ENCODE peak calls at places on chromosomes 7 and 10, in four cellular contexts. X is mucosa of descending colon, O is upper lobe of right lung, Q is aorta. T is an unnamed sample.

GRCh38 chr10:132146271-132146671 is 40.5 kb upstream of the DPYSL4 start:
- DNase-seq in X (no peak), Q (peak; percentile 35), O (peak; percentile 61), T (no peak)

GRCh38 chr10:28853195-28853594 is 175.9 kb downstream of the BAMBI start:
- DNase-seq in Q (peak; percentile 49), O (no peak), X (no peak), T (no peak)

GRCh38 chr10:47012214-47012613 is 101.0 kb downstream of the PTPN20 start:
- DNase-seq in O (no peak), Q (no peak), X (no peak), T (no peak)

GRCh38 chr10:6280291-6280690 is 77.6 kb downstream of the PFKFB3 start:
- DNase-seq in Q (no peak), X (no peak), O (no peak), T (no peak)

GRCh38 chr10:79387466-79387973 is 40.3 kb downstream of the PPIF start:
- DNase-seq in Q (no peak), O (peak; percentile 40), X (peak; percentile 0), T (no peak)

GRCh38 chr7:91089382-91089963 is 174.8 kb upstream of the FZD1 start:
- DNase-seq in X (peak; percentile 16), O (no peak), Q (no peak), T (no peak)

GRCh38 chr7:73613954-73614735 is 10.2 kb downstream of the MLXIPL start:
- DNase-seq in Q (no peak), O (no peak), X (peak; percentile 46), T (no peak)

GRCh38 chr10:23157691-23158369 is 34.3 kb upstream of the PTF1A start:
- DNase-seq in O (no peak), Q (no peak), X (peak; percentile 18), T (peak; percentile 39)

GRCh38 chr7:128853691-128854298 is 8.9 kb upstream of the ATP6V1F start:
- DNase-seq in O (no peak), Q (no peak), X (no peak), T (no peak)

GRCh38 chr10:113073549-113074189 is 123.6 kb downstream of the TCF7L2 start:
- DNase-seq in O (no peak), Q (peak; percentile 94), X (peak; percentile 78), T (peak; percentile 39)

GRCh38 chr7:66167773-66168367 is 37.3 kb upstream of the TPST1 start:
- DNase-seq in X (no peak), O (no peak), Q (no peak), T (no peak)

GRCh38 chr10:114650831-114651230 is 7.2 kb downstream of the ABLIM1 start:
- DNase-seq in X (no peak), Q (no peak), O (no peak), T (no peak)

GRCh38 chr10:62278461-62278910 is 9.8 kb upstream of the RTKN2 start:
- DNase-seq in Q (no peak), X (no peak), O (no peak), T (no peak)

GRCh38 chr7:134920026-134920758 is 66.1 kb upstream of the AGBL3 start:
- DNase-seq in X (no peak), Q (no peak), O (no peak), T (no peak)

GRCh38 chr10:43458227-43458626 is 21.3 kb downstream of the ZNF487 start:
- DNase-seq in O (no peak), X (no peak), Q (no peak), T (no peak)

GRCh38 chr7:11125160-11125559 is 151.5 kb downstream of the PHF14 start:
- DNase-seq in O (no peak), X (no peak), Q (no peak), T (no peak)

GRCh38 chr7:20793686-20794394 is 7.2 kb upstream of the SP8 start:
- DNase-seq in O (no peak), X (no peak), Q (no peak), T (no peak)

GRCh38 chr7:128743112-128743772 is 4.1 kb downstream of the CALU start:
- DNase-seq in Q (peak; percentile 54), X (no peak), O (no peak), T (no peak)

GRCh38 chr7:90766814-90767564 is 170.9 kb downstream of the CDK14 start:
- DNase-seq in Q (peak; percentile 63), O (no peak), X (peak; percentile 14), T (no peak)

GRCh38 chr7:77908664-77909063 is 110.1 kb downstream of the PHTF2 start:
- DNase-seq in O (no peak), X (no peak), Q (no peak), T (no peak)

GRCh38 chr10:101843032-101843991 is at the start of gene KCNIP2:
- DNase-seq in O (peak; percentile 75), X (no peak), Q (no peak), T (peak; percentile 47)

GRCh38 chr7:78379148-78379547 is 580.6 kb downstream of the PHTF2 start:
- DNase-seq in O (no peak), Q (no peak), X (no peak), T (no peak)

GRCh38 chr7:31096198-31096881 is 44.2 kb downstream of the ADCYAP1R1 start:
- DNase-seq in X (no peak), Q (no peak), O (peak; percentile 50), T (no peak)

GRCh38 chr10:112565434-112566053 is 118.5 kb downstream of the VTI1A start:
- DNase-seq in X (peak; percentile 83), Q (no peak), O (no peak), T (peak; percentile 36)

GRCh38 chr10:108861181-108861754 is 1062.0 kb downstream of the XPNPEP1 start:
- DNase-seq in Q (no peak), O (no peak), X (no peak), T (no peak)

GRCh38 chr7:25894902-25895791 is 256.9 kb upstream of the NFE2L3 start:
- DNase-seq in Q (peak; percentile 76), X (peak; percentile 82), O (peak; percentile 87), T (no peak)

GRCh38 chr7:29146888-29147609 is 712 bp upstream of the CPVL start:
- DNase-seq in X (peak; percentile 21), Q (peak; percentile 55), O (no peak), T (no peak)

GRCh38 chr10:11387044-11387443 is 224.4 kb downstream of the USP6NL start:
- DNase-seq in X (no peak), O (no peak), Q (no peak), T (no peak)

GRCh38 chr7:100623951-100624824 is 11.8 kb downstream of the MOSPD3 start:
- DNase-seq in O (no peak), X (no peak), Q (no peak), T (no peak)

GRCh38 chr10:29443745-29444523 is 155.1 kb downstream of the LYZL1 start:
- DNase-seq in O (no peak), X (no peak), Q (no peak), T (no peak)

GRCh38 chr7:134154581-134155130 is 27.5 kb downstream of the LRGUK start:
- DNase-seq in O (no peak), X (no peak), Q (no peak), T (no peak)

GRCh38 chr10:85916192-85916747 is 450.3 kb downstream of the GRID1 start:
- DNase-seq in Q (no peak), O (no peak), X (no peak), T (no peak)

GRCh38 chr10:126422561-126422960 is 34.3 kb upstream of the ADAM12 start:
- DNase-seq in X (no peak), Q (no peak), O (no peak), T (no peak)

GRCh38 chr10:97631098-97631497 is 2.2 kb downstream of the MORN4 start:
- DNase-seq in X (no peak), Q (no peak), O (no peak), T (no peak)

GRCh38 chr7:31095286-31096197 is 43.4 kb downstream of the ADCYAP1R1 start:
- DNase-seq in X (no peak), O (peak; percentile 50), Q (no peak), T (no peak)

GRCh38 chr7:36640682-36641081 is 83.6 kb downstream of the AOAH start:
- DNase-seq in Q (no peak), X (no peak), O (no peak), T (no peak)

GRCh38 chr10:133294189-133294588 is 14.5 kb downstream of the TUBGCP2 start:
- DNase-seq in Q (peak; percentile 85), X (no peak), O (no peak), T (no peak)

GRCh38 chr10:133297504-133297903 is 11.2 kb downstream of the TUBGCP2 start:
- DNase-seq in Q (peak; percentile 36), X (no peak), O (no peak), T (no peak)

GRCh38 chr10:133295426-133296320 is 13.0 kb downstream of the TUBGCP2 start:
- DNase-seq in O (no peak), Q (no peak), X (no peak), T (no peak)

GRCh38 chr10:133292919-133293809 is 15.5 kb downstream of the TUBGCP2 start:
- DNase-seq in O (peak; percentile 64), X (no peak), Q (peak; percentile 59), T (no peak)

DNA sequence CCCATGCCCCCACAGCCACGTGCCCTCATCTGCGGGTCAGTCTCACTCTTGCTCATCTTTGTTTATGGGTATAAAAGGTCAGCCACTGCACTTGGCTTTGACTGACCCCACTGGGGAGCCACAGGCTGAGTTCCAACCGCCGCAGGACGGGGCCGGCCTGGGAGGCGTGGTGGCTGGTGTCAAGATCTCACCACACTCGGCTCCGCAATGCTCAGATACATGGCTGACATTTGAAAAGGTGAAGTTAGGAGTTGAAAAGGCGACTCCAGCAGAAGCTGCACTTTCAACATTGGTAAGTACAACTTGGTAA is 14.9 kb downstream of the TUBGCP2 start:
- DNase-seq in X (no peak), O (no peak), Q (no peak), T (no peak)
- H3K36me3 ChIP-seq in X (peaks cover 27% of the 10 kb centered on the region), O (peaks cover 86% of the 10 kb centered on the region), Q (peaks cover 23% of the 10 kb centered on the region), T (peaks cover 81% of the 10 kb centered on the region)

DNA sequence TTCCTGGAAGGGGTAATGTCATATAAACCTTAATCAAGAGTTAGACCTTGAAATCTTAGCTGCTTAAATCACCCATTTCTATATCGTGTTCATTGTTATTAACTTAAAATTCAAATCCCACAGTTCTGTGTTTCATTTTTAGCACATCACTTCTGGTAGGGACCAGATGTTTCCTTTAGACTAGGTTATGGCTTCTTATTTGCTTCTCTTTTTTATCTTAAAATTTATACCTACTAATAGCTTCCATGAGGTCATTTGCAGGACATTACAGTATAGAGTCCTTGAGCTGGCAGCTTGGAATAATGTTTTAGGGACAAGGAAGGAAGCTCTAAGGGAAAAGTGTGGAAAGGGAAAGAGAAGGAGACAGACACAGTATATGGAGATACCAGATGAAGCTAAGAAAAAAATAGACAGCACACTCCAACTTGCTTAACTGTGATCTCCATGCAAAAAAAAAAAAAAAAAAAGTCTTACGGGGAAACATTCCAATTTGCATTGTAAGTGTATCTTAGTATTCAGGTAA is 48.8 kb upstream of the CD36 start:
- DNase-seq in O (no peak), X (no peak), Q (no peak), T (no peak)
- H3K4me1 ChIP-seq in O (peaks cover 13% of the 10 kb centered on the region), X (no peaks in the 10 kb centered on the region), Q (no peaks in the 10 kb centered on the region), T (no peaks in the 10 kb centered on the region)

GRCh38 chr7:99403764-99404163 is 4.6 kb downstream of the PDAP1 start:
- DNase-seq in O (no peak), Q (no peak), X (no peak), T (no peak)
- H3K36me3 ChIP-seq in O (peaks cover 48% of the 10 kb centered on the region), Q (peaks cover 12% of the 10 kb centered on the region), X (no peaks in the 10 kb centered on the region), T (peaks cover 72% of the 10 kb centered on the region)

DNA sequence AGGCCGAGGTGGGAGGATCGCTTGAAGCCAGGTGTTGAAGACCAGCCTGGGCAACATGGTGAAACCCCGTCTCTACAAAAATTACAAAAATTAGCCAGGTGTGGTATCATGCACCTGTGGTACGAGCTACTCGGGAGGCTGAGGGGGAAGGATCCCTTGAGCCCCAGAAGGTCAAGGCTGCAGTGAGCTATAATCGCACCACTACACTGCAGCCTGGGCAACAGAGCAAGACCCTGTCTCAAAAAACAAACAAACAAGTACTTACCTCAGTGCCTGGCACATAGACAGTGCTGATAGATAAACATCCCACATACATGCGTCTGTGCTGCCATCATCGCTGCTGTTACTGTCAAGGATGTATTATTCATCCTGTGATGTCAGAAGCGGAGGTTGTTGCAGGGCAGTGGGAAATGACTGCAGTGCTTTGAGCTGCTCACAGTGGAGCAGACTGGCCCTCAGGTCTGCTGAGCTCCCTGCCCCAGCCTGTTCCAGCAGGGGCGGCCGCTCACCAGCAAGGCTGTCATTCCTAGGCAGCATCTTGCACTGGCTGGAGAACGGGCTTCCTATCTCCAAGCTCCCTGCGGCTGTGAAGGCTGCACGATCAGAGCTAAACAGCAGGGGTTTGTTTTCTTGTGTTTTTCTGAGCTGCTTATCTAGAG is 18.6 kb downstream of the FOXK1 start:
- DNase-seq in Q (no peak), O (no peak), X (no peak), T (no peak)
- H3K4me1 ChIP-seq in Q (no peaks in the 10 kb centered on the region), O (peaks cover 26% of the 10 kb centered on the region), X (no peaks in the 10 kb centered on the region), T (peaks cover 10% of the 10 kb centered on the region)

T was measured in NT2/D1.